ENCODE peak calls at places on chromosome 17, in seven cellular contexts. J, F, P, E, M, Z and I are unnamed samples. For H3K27me3, the result is how much of the 10 kb centered on the place peaks cover.

GRCh38 chr17:9105068-9105868 is 84.0 kb downstream of the NTN1 start:
- DNase-seq in F (no peak), E (no peak), M (no peak), P (no peak), Z (no peak), J (no peak), I (no peak)

GRCh38 chr17:58575511-58575910 is 61.1 kb upstream of the MTMR4 start:
- DNase-seq in E (no peak), M (no peak), J (no peak), Z (no peak), P (no peak), F (no peak), I (no peak)

GRCh38 chr17:10114931-10115535 is 83.4 kb downstream of the GAS7 start:
- DNase-seq in F (peak), J (no peak), Z (peak), E (peak), P (peak), M (no peak), I (peak)

GRCh38 chr17:5508855-5509254 is 22.5 kb downstream of the MIS12 start:
- DNase-seq in M (no peak), J (no peak), P (no peak), Z (no peak), F (no peak), E (no peak), I (no peak)

GRCh38 chr17:40516581-40517285 is 15.3 kb upstream of the TNS4 start:
- DNase-seq in P (no peak), J (peak), Z (peak), F (no peak), M (peak), E (no peak), I (peak)

GRCh38 chr17:33291248-33292183 is 1.6 kb downstream of the ASIC2 start:
- DNase-seq in P (no peak), M (peak), Z (no peak), F (peak), J (no peak), E (no peak), I (no peak)

GRCh38 chr17:8150194-8151119 is 1.7 kb downstream of the PER1 start:
- DNase-seq in Z (peak), F (no peak), P (no peak), M (no peak), E (no peak), J (no peak), I (no peak)

GRCh38 chr17:70060415-70060814 is 14.6 kb upstream of the KCNJ16 start:
- DNase-seq in E (peak), Z (no peak), F (no peak), M (no peak), P (no peak), J (no peak), I (no peak)

GRCh38 chr17:83195330-83196087 is 116.1 kb downstream of the METRNL start:
- DNase-seq in P (peak), Z (peak), J (no peak), M (peak), F (no peak), E (no peak), I (peak)

GRCh38 chr17:43383372-43383771 is 15.4 kb upstream of the ARL4D start:
- DNase-seq in M (no peak), Z (no peak), E (no peak), F (no peak), J (no peak), P (no peak), I (no peak)

GRCh38 chr17:2058521-2059124 is 3.7 kb downstream of the HIC1 start:
- DNase-seq in F (no peak), J (peak), Z (peak), P (peak), M (no peak), E (no peak), I (peak)

GRCh38 chr17:41975099-41976083 is 8.8 kb downstream of the CNP start:
- DNase-seq in E (no peak), Z (no peak), P (no peak), J (no peak), M (no peak), F (no peak), I (peak)

GRCh38 chr17:59791603-59792457 is 84.4 kb downstream of the VMP1 start:
- DNase-seq in M (no peak), F (no peak), P (no peak), Z (no peak), E (no peak), J (no peak), I (no peak)

GRCh38 chr17:47615766-47616424 is 33.8 kb upstream of the KPNB1 start:
- DNase-seq in E (no peak), Z (no peak), F (no peak), M (peak), J (peak), P (no peak), I (no peak)

GRCh38 chr17:49730787-49731441 is 23.1 kb upstream of the SLC35B1 start:
- DNase-seq in F (no peak), P (no peak), M (no peak), E (no peak), J (no peak), Z (no peak), I (no peak)

GRCh38 chr17:40952169-40952568 is 14.6 kb downstream of the KRT39 start:
- DNase-seq in Z (no peak), M (no peak), F (no peak), J (no peak), P (no peak), E (no peak), I (no peak)

GRCh38 chr17:69608808-69609494 is 194.5 kb downstream of the MAP2K6 start:
- DNase-seq in P (peak), J (no peak), F (no peak), M (no peak), E (peak), Z (no peak), I (no peak)

GRCh38 chr17:21289902-21290571 is 5.5 kb downstream of the MAP2K3 start:
- DNase-seq in F (no peak), P (no peak), E (no peak), J (no peak), M (no peak), Z (peak), I (no peak)

GRCh38 chr17:77318491-77319210 is 177.9 kb downstream of the SEC14L1 start:
- DNase-seq in E (no peak), M (no peak), Z (peak), P (peak), F (no peak), J (no peak), I (peak)
- H3K4me3 ChIP-seq in E (no peak), M (peak), Z (peak), P (peak), F (peak), J (no peak), I (peak)

GRCh38 chr17:48625502-48626201 is 506 bp downstream of the HOXB9 start:
- DNase-seq in E (no peak), Z (no peak), M (peak), F (no peak), P (no peak), J (no peak), I (peak)
- H3K27me3 ChIP-seq in E (half or more), Z (half or more), M (under half), F (half or more), P (under half), J (half or more), I (half or more)

GRCh38 chr17:78844301-78845005 is 3.8 kb upstream of the USP36 start:
- DNase-seq in M (no peak), Z (no peak), E (no peak), P (no peak), J (no peak), F (no peak), I (no peak)
- H3K27ac ChIP-seq in M (no peak), Z (no peak), E (no peak), P (no peak), J (no peak), F (no peak), I (no peak)

GRCh38 chr17:81340606-81341346 is 45.7 kb upstream of the SLC38A10 start:
- DNase-seq in M (no peak), E (no peak), P (peak), J (no peak), Z (peak), F (no peak), I (no peak)
- H3K4me3 ChIP-seq in M (no peak), E (peak), P (peak), J (no peak), Z (peak), F (no peak), I (peak)

DNA sequence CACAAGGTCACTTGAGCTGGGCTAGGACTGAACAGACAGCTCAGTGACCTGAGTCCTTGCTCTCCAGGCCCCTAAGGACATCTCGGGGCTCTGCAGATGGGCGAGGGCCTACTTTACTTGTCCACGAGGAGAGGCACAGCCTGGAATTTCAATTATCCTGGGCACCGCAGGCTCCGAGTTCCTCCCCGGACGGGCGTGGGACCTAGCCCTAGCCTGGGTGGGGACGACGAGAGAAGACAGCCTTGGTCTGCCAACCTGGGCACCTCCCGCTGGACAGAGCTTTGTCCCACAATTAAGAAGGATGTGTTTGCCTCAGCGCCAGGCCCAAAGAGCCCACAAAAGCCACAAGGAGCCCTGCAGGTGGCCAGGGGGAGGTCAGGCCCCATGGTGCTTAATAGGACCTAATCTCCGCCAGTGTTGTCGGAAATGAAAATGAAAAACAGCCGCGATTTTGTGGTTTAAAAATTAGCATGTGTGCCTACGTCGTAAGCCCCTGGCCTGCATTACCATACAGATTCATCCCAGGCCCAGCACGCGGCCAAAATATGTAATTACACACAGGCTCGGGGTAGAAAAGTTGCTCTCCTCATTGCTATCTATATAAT is 51.4 kb upstream of the LHX1 start:
- DNase-seq in F (no peak), E (no peak), M (no peak), Z (no peak), J (no peak), P (no peak), I (no peak)
- H3K27me3 ChIP-seq in F (under half), E (under half), M (under half), Z (under half), J (under half), P (under half), I (half or more)

GRCh38 chr17:76686538-76687277 is 24.1 kb downstream of the MXRA7 start:
- DNase-seq in P (no peak), F (no peak), M (peak), E (no peak), J (no peak), Z (peak), I (no peak)

GRCh38 chr17:76683921-76684745 is 26.6 kb downstream of the MXRA7 start:
- DNase-seq in F (no peak), P (no peak), E (no peak), J (no peak), M (no peak), Z (no peak), I (no peak)

GRCh38 chr17:76684756-76685155 is 26.0 kb downstream of the MXRA7 start:
- DNase-seq in P (no peak), E (no peak), M (no peak), Z (no peak), J (no peak), F (no peak), I (no peak)

GRCh38 chr17:76685846-76686245 is 24.9 kb downstream of the MXRA7 start:
- DNase-seq in M (peak), E (no peak), J (no peak), F (no peak), Z (no peak), P (no peak), I (no peak)

GRCh38 chr17:76685366-76685765 is 25.4 kb downstream of the MXRA7 start:
- DNase-seq in J (no peak), P (no peak), Z (no peak), M (no peak), F (no peak), E (no peak), I (no peak)
- H3K27ac ChIP-seq in J (no peak), P (peak), Z (peak), M (no peak), F (no peak), E (peak), I (no peak)

GRCh38 chr17:65228734-65229390 is 91.7 kb downstream of the RGS9 start:
- DNase-seq in P (no peak), M (peak), E (no peak), Z (no peak), J (peak), F (no peak), I (peak)
- H3K4me3 ChIP-seq in P (no peak), M (no peak), E (no peak), Z (no peak), J (peak), F (no peak), I (no peak)

DNA sequence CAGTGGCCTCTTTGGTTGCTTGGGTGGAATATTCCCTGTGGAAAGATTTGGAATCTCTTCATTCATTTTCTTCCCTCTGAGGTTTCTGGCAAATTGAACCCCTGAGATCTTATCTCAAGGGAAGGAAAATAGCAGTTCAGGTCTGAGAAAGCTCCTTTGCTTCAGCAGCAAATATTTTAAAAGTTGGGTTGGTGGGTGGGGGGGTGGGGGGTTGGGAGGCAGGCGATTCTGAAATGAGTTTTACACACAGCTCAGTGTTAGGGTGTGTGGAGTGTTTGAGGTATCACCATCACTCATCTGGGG is 6.9 kb downstream of the TBX2 start:
- DNase-seq in E (no peak), Z (no peak), J (no peak), P (no peak), M (no peak), F (no peak), I (no peak)
- H3K27me3 ChIP-seq in E (under half), Z (half or more), J (under half), P (under half), M (under half), F (half or more), I (half or more)

GRCh38 chr17:28503420-28503819 is 2.7 kb upstream of the FOXN1 start:
- DNase-seq in J (no peak), F (no peak), P (no peak), E (no peak), Z (no peak), M (no peak), I (no peak)
- H3K27ac ChIP-seq in J (no peak), F (no peak), P (no peak), E (no peak), Z (no peak), M (no peak), I (no peak)